ENCODE peak calls at places on chromosomes 5 and 9, in five cellular contexts. V is H1, X is HCT116, D is K562, F is SK-N-SH. Y is an unnamed sample. For H3K4me1 and H3K9me3, the result is how much of the 10 kb centered on the place peaks cover.

GRCh38 chr5:61964199-61964598 is 341.8 kb upstream of the KIF2A start:
- DNase-seq in V (no peak), X (no peak), D (no peak), F (no peak), Y (no peak)

GRCh38 chr9:132671620-132672412 is 1.6 kb downstream of the GTF3C4 start:
- DNase-seq in V (no peak), X (no peak), D (no peak), F (no peak), Y (no peak)

GRCh38 chr9:27660148-27660547 is 86.9 kb upstream of the C9orf72 start:
- DNase-seq in V (no peak), X (no peak), D (no peak), F (no peak), Y (no peak)

GRCh38 chr5:78405820-78406750 is 45.7 kb downstream of the SCAMP1 start:
- DNase-seq in V (no peak), X (no peak), D (no peak), F (no peak), Y (no peak)

GRCh38 chr5:150319484-150319790 is 16.7 kb upstream of the ARSI start:
- DNase-seq in V (no peak), X (no peak), D (no peak), F (no peak), Y (no peak)

GRCh38 chr9:522658-523057 is 308.0 kb downstream of the DOCK8 start:
- DNase-seq in V (no peak), X (no peak), D (no peak), F (no peak), Y (no peak)

GRCh38 chr5:112779531-112779930 is 41.8 kb downstream of the APC start:
- DNase-seq in V (no peak), X (no peak), D (no peak), F (no peak), Y (no peak)

GRCh38 chr9:92961627-92962302 is 14.4 kb downstream of the FGD3 start:
- DNase-seq in V (no peak), X (no peak), D (no peak), F (no peak), Y (no peak)

GRCh38 chr5:151002250-151002649 is 18.1 kb upstream of the GPX3 start:
- DNase-seq in V (no peak), X (peak), D (peak), F (peak), Y (no peak)

GRCh38 chr9:138114501-138115245 is 237.1 kb downstream of the CACNA1B start:
- DNase-seq in V (no peak), X (no peak), D (no peak), F (no peak), Y (no peak)

GRCh38 chr5:56412601-56413379 is 179.7 kb upstream of the ANKRD55 start:
- DNase-seq in V (no peak), X (no peak), D (no peak), F (no peak), Y (no peak)

GRCh38 chr5:152443935-152444334 is 38.9 kb upstream of the NMUR2 start:
- DNase-seq in V (no peak), X (no peak), D (no peak), F (no peak), Y (no peak)

GRCh38 chr9:115034801-115035200 is 83.2 kb downstream of the TNC start:
- DNase-seq in V (no peak), X (no peak), D (no peak), F (no peak), Y (no peak)

GRCh38 chr5:78799254-78800017 is 150.9 kb upstream of the LHFPL2 start:
- DNase-seq in V (no peak), X (no peak), D (no peak), F (no peak), Y (no peak)

GRCh38 chr5:82352146-82352791 is 74.1 kb upstream of the RPS23 start:
- DNase-seq in V (no peak), X (no peak), D (no peak), F (no peak), Y (no peak)

GRCh38 chr9:91844170-91844569 is 105.9 kb downstream of the ROR2 start:
- DNase-seq in V (no peak), X (no peak), D (no peak), F (no peak), Y (no peak)

GRCh38 chr9:9764821-9765220 is 848.0 kb downstream of the PTPRD start:
- DNase-seq in V (no peak), X (no peak), D (no peak), F (peak), Y (no peak)

GRCh38 chr5:112849912-112850311 is 11.2 kb upstream of the SRP19 start:
- DNase-seq in V (no peak), X (no peak), D (no peak), F (no peak), Y (no peak)

GRCh38 chr5:96943829-96944228 is 7.9 kb downstream of the LNPEP start:
- DNase-seq in V (no peak), X (no peak), D (no peak), F (no peak), Y (no peak)

GRCh38 chr9:77606526-77606925 is 41.6 kb downstream of the GNA14 start:
- DNase-seq in V (no peak), X (no peak), D (no peak), F (no peak), Y (no peak)

GRCh38 chr9:124075761-124076160 is 64.2 kb downstream of the LHX2 start:
- DNase-seq in V (no peak), X (no peak), D (no peak), F (no peak), Y (no peak)

GRCh38 chr5:116685069-116685468 is 110.4 kb upstream of the SEMA6A start:
- DNase-seq in V (no peak), X (no peak), D (no peak), F (no peak), Y (no peak)

GRCh38 chr9:15622596-15622995 is 69.8 kb downstream of the CCDC171 start:
- DNase-seq in V (no peak), X (peak), D (no peak), F (no peak), Y (no peak)

GRCh38 chr5:16866795-16867584 is 69.1 kb downstream of the MYO10 start:
- DNase-seq in V (peak), X (no peak), D (no peak), F (peak), Y (no peak)

GRCh38 chr5:5886812-5887486 is 464.5 kb downstream of the ICE1 start:
- DNase-seq in V (peak), X (no peak), D (peak), F (peak), Y (no peak)

GRCh38 chr5:176614805-176615478 is 5.0 kb upstream of the GPRIN1 start:
- DNase-seq in V (no peak), X (no peak), D (no peak), F (no peak), Y (no peak)

GRCh38 chr9:6525326-6526040 is 112.5 kb downstream of the UHRF2 start:
- DNase-seq in V (no peak), X (no peak), D (no peak), F (no peak), Y (no peak)

GRCh38 chr9:12783767-12784460 is 9.1 kb downstream of the LURAP1L start:
- DNase-seq in V (no peak), X (peak), D (no peak), F (no peak), Y (no peak)

GRCh38 chr5:44987026-44987425 is 178.3 kb downstream of the MRPS30 start:
- DNase-seq in V (no peak), X (no peak), D (no peak), F (no peak), Y (no peak)

GRCh38 chr5:73591102-73591695 is 25.7 kb downstream of the UTP15 start:
- DNase-seq in V (no peak), X (peak), D (peak), F (peak), Y (peak)

GRCh38 chr5:112735702-112736101 is 2.0 kb upstream of the APC start:
- DNase-seq in V (no peak), X (no peak), D (no peak), F (no peak), Y (no peak)

GRCh38 chr9:137341227-137341626 is 39.2 kb upstream of the NRARP start:
- DNase-seq in V (no peak), X (no peak), D (no peak), F (no peak), Y (no peak)

GRCh38 chr5:43753069-43753468 is 150.1 kb downstream of the NNT start:
- DNase-seq in V (no peak), X (no peak), D (no peak), F (no peak), Y (no peak)

GRCh38 chr5:41109186-41109585 is 38.0 kb upstream of the MROH2B start:
- DNase-seq in V (no peak), X (no peak), D (no peak), F (no peak), Y (no peak)

GRCh38 chr9:27352457-27353188 is 55.7 kb upstream of the EQTN start:
- DNase-seq in V (no peak), X (no peak), D (no peak), F (no peak), Y (no peak)

GRCh38 chr9:131485206-131485605 is 17.5 kb upstream of the POMT1 start:
- DNase-seq in V (no peak), X (no peak), D (no peak), F (no peak), Y (no peak)

GRCh38 chr9:110261631-110262030 is 5.3 kb upstream of the TXN start:
- DNase-seq in V (no peak), X (no peak), D (no peak), F (no peak), Y (no peak)

GRCh38 chr9:72443855-72444254 is 77.6 kb upstream of the TMC1 start:
- DNase-seq in V (no peak), X (no peak), D (no peak), F (no peak), Y (no peak)

DNA sequence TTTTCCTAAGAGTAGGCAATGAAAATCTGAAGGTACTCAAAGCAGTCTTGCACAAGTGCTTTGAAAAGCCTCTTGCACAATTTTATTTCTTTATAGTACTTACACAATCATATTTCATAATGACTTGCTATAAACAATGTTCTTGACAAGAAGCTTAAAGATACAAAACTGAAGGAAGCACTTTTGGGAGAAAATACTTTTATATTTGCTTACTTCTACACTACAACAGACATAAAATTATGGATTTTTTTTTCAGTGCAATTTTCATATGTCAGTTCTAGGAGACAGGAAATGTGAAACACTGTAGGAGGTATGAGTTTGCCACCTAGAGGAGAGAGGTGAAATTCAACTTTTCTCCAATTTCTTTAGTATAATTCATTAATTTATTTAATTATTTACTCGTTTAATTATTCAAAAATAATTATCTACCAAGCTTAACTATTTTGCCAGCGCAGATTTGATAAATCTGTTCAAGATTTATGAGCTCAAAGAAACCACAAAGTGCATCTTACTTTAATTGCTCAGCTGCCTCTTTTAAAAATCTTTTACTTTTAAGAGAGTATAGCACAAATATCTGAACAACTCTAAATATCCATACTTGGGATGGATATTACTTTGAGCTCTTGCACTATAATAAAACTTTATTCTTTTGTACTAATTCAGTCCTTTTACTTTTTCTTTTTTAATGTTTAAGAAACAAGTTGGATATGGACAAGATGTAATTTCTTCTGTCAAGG is 29.0 kb upstream of the CDKN2B start:
- DNase-seq in V (no peak), X (peak), D (no peak), F (peak), Y (no peak)
- TF ChIP-seq YY1 in V (no peak), X (no peak), D (no peak), F (no peak), Y (no peak)

GRCh38 chr5:167639213-167639612 is 652.2 kb upstream of the WWC1 start:
- DNase-seq in V (no peak), X (no peak), D (no peak), F (no peak), Y (no peak)
- H3K4me1 ChIP-seq in V (under half), X (under half), D (under half), F (under half), Y (under half)

GRCh38 chr5:141409598-141410306 is 1.9 kb downstream of the PCDHGB6 start:
- DNase-seq in V (no peak), X (no peak), D (no peak), F (no peak), Y (no peak)
- H3K9me3 ChIP-seq in V (under half), X (under half), D (under half), F (under half), Y (under half)

DNA sequence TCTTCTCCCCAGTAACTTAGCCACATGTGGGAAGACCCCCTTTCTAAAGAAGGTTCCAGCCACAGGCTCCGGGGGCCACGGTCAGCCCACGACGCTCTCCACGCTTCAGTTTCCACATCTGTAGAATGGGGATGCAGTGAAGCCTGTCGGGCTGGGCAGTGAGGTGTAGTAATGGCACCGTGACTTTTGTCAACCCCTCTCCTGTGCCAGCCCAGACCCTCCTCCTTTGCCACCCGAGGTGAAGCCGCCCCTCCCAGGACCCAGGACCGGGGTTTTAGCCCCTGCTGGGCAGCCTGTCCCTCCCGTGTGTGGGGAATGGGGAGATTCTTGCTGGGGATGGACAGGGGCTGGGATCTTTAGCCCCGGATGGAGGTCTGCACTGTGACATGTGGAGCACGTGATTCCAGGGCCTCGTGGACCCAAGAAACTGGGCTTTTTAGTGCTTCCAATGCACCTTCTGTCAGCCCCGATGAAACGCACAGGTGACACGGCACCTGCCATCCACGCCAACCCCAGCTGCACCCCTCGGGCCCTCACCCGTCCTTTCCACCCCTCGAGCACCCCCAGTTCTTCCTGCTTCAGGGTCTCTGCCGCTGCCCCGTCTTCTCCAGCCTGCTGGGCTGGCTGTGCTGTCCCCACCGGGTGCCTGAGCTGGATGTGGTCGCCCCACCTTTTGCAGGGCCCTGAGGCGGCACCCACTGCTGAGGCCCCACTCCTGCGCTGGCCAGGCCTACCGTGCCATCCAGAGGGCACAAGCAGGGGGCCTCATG is 13.4 kb upstream of the RNU6ATAC start:
- DNase-seq in V (no peak), X (no peak), D (no peak), F (peak), Y (no peak)
- TF ChIP-seq YY1 in V (no peak), X (no peak), D (no peak), F (no peak), Y (no peak)

GRCh38 chr9:16709936-16710335 is 160.5 kb downstream of the BNC2 start:
- DNase-seq in V (no peak), X (no peak), D (no peak), F (no peak), Y (no peak)

GRCh38 chr9:16705121-16705604 is 165.3 kb downstream of the BNC2 start:
- DNase-seq in V (peak), X (no peak), D (peak), F (peak), Y (peak)

GRCh38 chr9:16712800-16713199 is 157.7 kb downstream of the BNC2 start:
- DNase-seq in V (no peak), X (no peak), D (no peak), F (no peak), Y (no peak)

GRCh38 chr9:16710888-16711287 is 159.6 kb downstream of the BNC2 start:
- DNase-seq in V (no peak), X (no peak), D (no peak), F (no peak), Y (no peak)

DNA sequence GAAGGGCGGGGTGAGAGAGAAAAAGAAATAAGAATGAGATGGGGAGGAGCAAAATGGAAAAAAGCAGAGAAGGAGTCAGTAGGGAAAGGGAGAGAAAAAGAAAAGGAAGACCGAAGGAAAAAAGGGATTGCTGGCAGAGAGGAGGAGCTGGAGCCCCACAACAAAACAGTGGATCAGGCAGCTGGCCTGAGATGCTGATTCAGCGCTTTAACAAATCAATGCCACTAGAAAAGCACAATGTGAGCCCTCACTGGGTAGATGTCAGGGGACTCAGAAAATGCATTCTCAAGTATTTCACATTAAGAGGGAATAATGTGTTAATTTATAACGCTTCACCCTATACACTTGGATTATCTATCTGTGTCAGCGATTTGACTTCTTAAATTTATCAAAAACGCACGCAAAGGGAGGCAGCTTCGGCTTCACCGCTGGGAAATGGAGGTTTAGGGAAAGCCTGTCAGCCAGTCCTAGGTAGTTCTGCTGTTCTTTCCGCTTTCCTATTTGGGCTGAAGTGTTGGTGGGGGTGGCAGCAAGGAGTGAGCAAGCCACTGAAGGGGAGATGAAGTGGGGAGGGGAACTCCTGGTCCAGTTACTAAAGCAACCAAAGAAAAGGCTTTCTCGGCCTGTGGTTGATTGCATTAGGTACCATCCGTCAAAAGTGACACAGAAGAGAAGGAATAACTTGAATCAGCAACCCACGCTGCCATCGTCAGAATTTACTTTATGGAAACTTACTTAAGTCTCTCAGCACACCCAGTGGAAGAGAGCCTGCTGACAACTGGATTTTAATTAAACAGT is 161.6 kb downstream of the BNC2 start:
- DNase-seq in V (no peak), X (no peak), D (no peak), F (no peak), Y (peak)
- H3K4me1 ChIP-seq in V (under half), X (under half), D (under half), F (under half), Y (under half)

GRCh38 chr9:105393576-105394344 is 54.1 kb upstream of the FSD1L start:
- DNase-seq in V (no peak), X (no peak), D (no peak), F (no peak), Y (no peak)
- H3K9me3 ChIP-seq in V (under half), X (under half), D (under half), F (under half), Y (under half)

GRCh38 chr9:112496074-112496722 is 9.6 kb downstream of the KIAA1958 start:
- DNase-seq in V (no peak), X (no peak), D (no peak), F (no peak), Y (no peak)
- TF ChIP-seq YY1 in V (no peak), X (no peak), D (no peak), F (no peak), Y (no peak)

GRCh38 chr5:14165375-14166091 is 22.4 kb downstream of the TRIO start:
- DNase-seq in V (no peak), X (peak), D (no peak), F (no peak), Y (no peak)
- H3K4me1 ChIP-seq in V (under half), X (half or more), D (under half), F (under half), Y (under half)

GRCh38 chr9:2307480-2307879 is 292.3 kb downstream of the SMARCA2 start:
- DNase-seq in V (no peak), X (no peak), D (no peak), F (no peak), Y (no peak)
- H3K9me3 ChIP-seq in V (under half), X (under half), D (under half), F (under half), Y (under half)